ENCODE peak calls at places on chromosome 9, in nine cellular contexts. I is GM12865, Z is GM10248, X is endodermal cell, A is cardiac fibroblast, B is nephron progenitor cell, F is WERI-Rb-1, O is neural progenitor cell, S is lung. U is an unnamed sample.

GRCh38 chr9:125992557-125992956 is 245.4 kb downstream of the PBX3 start:
- DNase-seq in B (no peak), I (no peak), X (peak), Z (no peak), A (no peak), O (no peak), F (no peak), S (no peak), U (no peak)

GRCh38 chr9:79292731-79293280 is 279.0 kb upstream of the TLE4 start:
- DNase-seq in O (no peak), F (peak), I (no peak), A (no peak), Z (no peak), S (no peak), B (no peak), X (no peak), U (no peak)

GRCh38 chr9:87494970-87495471 is 2.6 kb upstream of the DAPK1 start:
- DNase-seq in I (peak), F (peak), Z (no peak), S (no peak), O (no peak), A (peak), B (no peak), X (no peak), U (peak)

GRCh38 chr9:73118297-73118696 is 33.4 kb upstream of the ANXA1 start:
- DNase-seq in F (no peak), I (no peak), X (no peak), Z (no peak), A (no peak), S (no peak), O (no peak), B (no peak), U (no peak)

GRCh38 chr9:126646162-126646561 is 32.4 kb downstream of the LMX1B start:
- DNase-seq in O (no peak), S (no peak), A (no peak), I (no peak), B (no peak), Z (no peak), F (no peak), X (no peak), U (no peak)

GRCh38 chr9:132823370-132824144 is 54.5 kb downstream of the AK8 start:
- DNase-seq in Z (no peak), B (no peak), O (no peak), I (no peak), A (no peak), X (no peak), S (no peak), F (no peak), U (no peak)

GRCh38 chr9:129278391-129279237 is 100.6 kb upstream of the IER5L start:
- DNase-seq in B (no peak), Z (no peak), A (no peak), I (no peak), O (peak), S (no peak), X (peak), F (peak), U (no peak)

GRCh38 chr9:94534901-94535300 is 20.0 kb upstream of the PCAT7 start:
- DNase-seq in S (no peak), Z (no peak), B (no peak), I (no peak), X (no peak), A (no peak), O (no peak), F (no peak), U (no peak)

GRCh38 chr9:90842984-90843383 is 41.4 kb downstream of the SYK start:
- DNase-seq in Z (peak), B (no peak), F (no peak), S (no peak), X (no peak), I (peak), O (no peak), A (no peak), U (no peak)

GRCh38 chr9:1709347-1709746 is 305.8 kb upstream of the SMARCA2 start:
- DNase-seq in B (no peak), I (peak), O (peak), S (no peak), F (peak), Z (peak), X (no peak), A (no peak), U (no peak)
- TF ChIP-seq CTCF in B (no peak), I (peak), O (peak), S (no peak), F (peak), Z (peak), X (peak), A (no peak), U (no peak)

DNA sequence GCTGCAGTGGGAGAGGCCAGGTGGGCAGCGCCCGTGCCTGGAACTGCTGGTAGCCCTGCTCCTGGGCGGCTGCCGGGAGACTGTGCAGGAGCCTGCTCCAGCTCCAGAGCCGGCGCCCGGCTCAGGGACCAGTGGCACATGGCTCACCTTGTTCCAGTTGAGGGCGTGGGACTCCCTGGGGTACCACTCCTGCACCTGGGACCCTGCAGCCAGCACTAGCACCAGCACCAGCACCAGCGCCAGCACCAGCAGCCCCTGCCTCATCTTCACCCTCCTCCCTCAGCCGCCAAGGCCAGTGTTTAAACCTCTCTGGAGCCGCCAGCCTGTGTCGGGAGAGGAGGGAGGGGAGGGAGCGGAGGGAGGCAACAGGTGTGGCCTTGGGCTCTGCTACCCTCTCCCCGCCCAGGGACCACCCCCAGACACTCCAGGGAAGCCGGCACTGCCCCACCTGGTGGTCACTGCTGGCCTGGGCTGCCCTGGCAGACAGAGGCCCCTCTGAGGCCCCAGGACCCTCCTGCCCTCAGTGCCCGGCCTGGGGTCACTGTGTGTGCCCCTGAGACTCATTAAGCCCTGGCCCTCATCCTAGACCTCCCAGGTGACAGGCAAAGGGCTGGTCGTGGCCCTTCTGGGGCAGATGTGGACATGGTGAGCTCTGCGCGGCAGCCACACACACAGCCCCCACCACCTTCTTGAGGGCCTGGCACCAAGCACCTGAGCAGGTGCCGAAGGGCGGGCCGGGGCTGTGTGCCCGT is at the start of gene LCN10:
- DNase-seq in X (peak), Z (no peak), F (peak), O (peak), I (no peak), S (no peak), B (peak), A (no peak), U (no peak)
- TF ChIP-seq CTCF in X (peak), Z (no peak), F (peak), O (peak), I (no peak), S (no peak), B (peak), A (peak), U (no peak)

GRCh38 chr9:33498387-33498786 is 24.7 kb upstream of the NOL6 start:
- DNase-seq in A (peak), X (no peak), S (no peak), F (no peak), Z (no peak), I (peak), O (no peak), B (no peak), U (no peak)
- TF ChIP-seq CTCF in A (peak), X (peak), S (no peak), F (no peak), Z (peak), I (no peak), O (peak), B (no peak), U (peak)

DNA sequence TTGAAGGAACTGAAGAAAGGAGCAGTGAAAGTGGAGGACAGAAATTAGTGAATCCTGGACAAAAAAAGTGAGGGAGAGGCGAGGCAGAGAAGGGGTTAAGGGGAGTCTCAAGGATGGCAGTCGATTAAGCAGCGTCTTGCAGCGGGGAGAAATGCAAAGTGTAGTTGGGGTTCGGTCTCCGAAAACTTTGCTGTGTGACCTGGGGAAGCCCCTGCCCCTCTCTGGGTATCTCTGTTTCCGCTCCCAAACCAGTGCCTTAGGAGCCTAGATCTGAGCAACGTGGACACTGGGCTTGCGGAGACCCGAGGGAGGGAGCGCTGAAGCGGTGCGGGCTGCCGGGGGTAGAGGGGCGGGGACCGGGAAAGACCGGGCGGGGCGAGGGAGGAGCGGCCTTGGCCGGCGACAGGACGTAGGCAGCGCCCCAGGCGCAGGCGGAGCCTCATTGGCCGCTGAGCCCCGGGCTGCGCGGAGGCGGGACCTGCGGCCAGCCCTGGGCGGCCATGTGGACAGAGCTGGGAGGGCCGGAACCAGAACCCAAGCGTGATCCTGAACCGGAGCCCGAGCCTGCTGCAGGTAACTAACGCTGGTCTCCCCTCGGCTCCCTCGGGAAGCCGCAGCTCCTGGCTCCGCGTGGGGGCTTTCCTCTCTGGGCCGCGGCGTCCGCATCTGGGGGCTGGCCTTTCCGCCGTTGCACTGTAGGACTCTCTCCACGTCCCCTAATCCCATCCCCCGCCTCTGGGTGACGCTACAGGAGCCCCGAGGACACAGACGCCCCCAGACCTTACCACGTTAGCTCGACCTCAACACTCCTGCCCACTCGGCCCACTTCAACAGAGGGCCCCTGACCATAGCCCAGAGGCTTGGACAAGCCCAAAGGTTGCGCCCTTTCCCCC is at the start of gene ALDH1B1:
- DNase-seq in O (peak), S (peak), B (peak), A (peak), F (peak), X (peak), Z (peak), I (peak), U (peak)
- TF ChIP-seq CTCF in O (peak), S (no peak), B (no peak), A (peak), F (peak), X (peak), Z (peak), I (peak), U (no peak)

GRCh38 chr9:19221326-19221725 is 9.2 kb upstream of the DENND4C start:
- DNase-seq in O (no peak), Z (no peak), X (no peak), B (no peak), S (no peak), I (no peak), F (no peak), A (no peak), U (no peak)

GRCh38 chr9:19216466-19216865 is 14.0 kb upstream of the DENND4C start:
- DNase-seq in X (no peak), Z (no peak), S (no peak), B (no peak), F (no peak), I (no peak), O (no peak), A (no peak), U (no peak)
- TF ChIP-seq CTCF in X (no peak), Z (no peak), S (no peak), B (no peak), F (no peak), I (no peak), O (no peak), A (no peak), U (no peak)

DNA sequence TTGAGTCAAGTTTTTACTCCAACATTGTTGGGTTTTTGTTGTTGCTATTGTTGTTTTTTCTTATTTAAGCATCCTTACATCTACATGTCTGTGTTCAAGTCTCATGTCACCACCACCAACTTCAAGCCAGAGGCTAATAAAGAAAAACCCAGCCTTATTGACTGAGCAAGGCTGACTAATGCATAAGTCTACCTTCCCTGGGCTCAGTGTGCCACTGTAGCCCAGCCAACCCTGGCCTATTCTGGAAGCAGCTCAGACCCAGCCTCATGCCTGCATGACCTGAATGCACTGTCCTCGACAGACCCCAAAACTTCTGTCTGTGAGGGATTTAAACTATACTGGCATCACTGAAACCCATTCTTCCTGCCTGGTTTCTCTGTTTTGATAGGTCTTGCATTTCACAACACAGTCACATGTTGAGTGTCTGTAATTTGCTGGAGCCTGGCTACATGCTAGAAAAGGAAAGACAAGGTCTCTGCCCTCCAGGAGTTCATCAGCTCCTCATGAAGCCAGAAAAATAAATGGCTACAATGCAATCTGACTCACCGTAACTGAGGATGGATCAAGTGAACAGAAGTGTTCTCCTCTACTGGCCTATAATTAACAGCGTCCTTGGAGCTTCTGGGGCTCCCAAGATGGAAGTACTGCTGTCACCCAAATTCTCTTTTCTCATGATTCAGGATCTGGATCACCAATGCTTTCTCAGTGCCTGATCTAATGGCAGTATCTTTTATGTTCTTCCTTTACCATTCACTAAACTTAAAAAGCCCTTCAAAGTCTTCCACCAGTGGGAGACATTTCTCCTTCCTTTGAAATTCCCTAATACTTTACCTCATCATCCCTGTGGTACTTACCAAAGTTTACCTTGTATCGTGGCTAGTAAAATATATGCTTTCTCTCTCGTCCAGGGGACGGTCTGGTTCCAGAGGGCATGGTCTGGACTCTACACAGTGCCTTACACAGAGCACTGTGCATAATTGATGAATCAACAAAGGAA is 103.9 kb upstream of the IFNE start:
- DNase-seq in B (no peak), A (peak), F (no peak), S (no peak), I (no peak), Z (no peak), X (no peak), O (no peak), U (no peak)
- TF ChIP-seq CTCF in B (no peak), A (peak), F (no peak), S (no peak), I (no peak), Z (no peak), X (peak), O (peak), U (no peak)

U was measured in glutamatergic neuron.